ENCODE peak calls at places on chromosomes 12 and 14, in seven cellular contexts. Z, V, R, A, U, L and H are unnamed samples.
A peak's percentile ranks its signal among the peaks of the same experiment; 100 is the strongest.

GRCh38 chr12:131827961-131828534 is at the start of gene MMP17:
- DNase-seq in A (no peak), V (peak; percentile 44), L (peak; percentile 71), R (peak; percentile 81), Z (peak; percentile 33), U (peak; percentile 66), H (no peak)

GRCh38 chr12:7907009-7907408 is 29.0 kb downstream of the SLC2A3 start:
- DNase-seq in A (peak; percentile 39), Z (peak; percentile 33), U (no peak), L (no peak), V (no peak), R (peak; percentile 82), H (peak; percentile 70)

GRCh38 chr12:114888458-114888857 is 204.5 kb upstream of the TBX3 start:
- DNase-seq in A (no peak), Z (peak; percentile 38), V (no peak), R (no peak), L (no peak), U (no peak), H (no peak)

GRCh38 chr14:73591690-73592448 is at the start of gene ACOT4:
- DNase-seq in V (peak; percentile 37), U (peak; percentile 80), L (peak; percentile 35), Z (peak; percentile 56), R (peak; percentile 63), A (peak; percentile 55), H (peak; percentile 81)

GRCh38 chr12:130162267-130162666 is at the start of gene FZD10:
- DNase-seq in A (no peak), U (peak; percentile 65), Z (peak; percentile 26), L (peak; percentile 61), V (peak; percentile 46), R (peak; percentile 67), H (peak; percentile 46)

GRCh38 chr12:94560416-94561221 is 89.7 kb downstream of the TMCC3 start:
- DNase-seq in V (no peak), U (no peak), R (peak; percentile 40), A (no peak), L (peak; percentile 50), Z (peak; percentile 61), H (no peak)

GRCh38 chr12:22626429-22626828 is 1.5 kb downstream of the ETNK1 start:
- DNase-seq in L (no peak), Z (no peak), R (peak; percentile 13), U (no peak), A (no peak), V (no peak), H (no peak)

GRCh38 chr14:75318353-75318752 is 39.7 kb downstream of the FOS start:
- DNase-seq in U (no peak), R (peak; percentile 57), A (no peak), L (no peak), Z (no peak), V (no peak), H (no peak)

GRCh38 chr14:34633697-34634096 is 3.7 kb upstream of the SNX6 start:
- DNase-seq in U (no peak), V (no peak), R (no peak), A (no peak), L (no peak), Z (no peak), H (no peak)

GRCh38 chr12:62347922-62348650 is 87.9 kb downstream of the USP15 start:
- DNase-seq in V (no peak), Z (no peak), R (no peak), L (no peak), U (no peak), A (no peak), H (no peak)

GRCh38 chr12:8680533-8680932 is 17.3 kb upstream of the RIMKLB start:
- DNase-seq in U (no peak), R (no peak), L (no peak), A (no peak), V (no peak), Z (no peak), H (no peak)

GRCh38 chr12:81859521-81859920 is 100.4 kb upstream of the PPFIA2 start:
- DNase-seq in R (no peak), V (no peak), A (no peak), Z (no peak), U (no peak), L (no peak), H (no peak)

GRCh38 chr14:101449114-101449513 is 112.2 kb upstream of the DIO3 start:
- DNase-seq in A (no peak), Z (no peak), L (no peak), U (no peak), V (no peak), R (no peak), H (no peak)

GRCh38 chr12:62256408-62257079 is 3.7 kb upstream of the USP15 start:
- DNase-seq in Z (no peak), R (no peak), A (no peak), V (no peak), L (no peak), U (no peak), H (no peak)

GRCh38 chr14:101008631-101009336 is 105.3 kb upstream of the RTL1 start:
- DNase-seq in V (no peak), A (no peak), U (peak; percentile 28), L (peak; percentile 4), R (peak; percentile 2), Z (no peak), H (no peak)

GRCh38 chr12:47087088-47087688 is 7.4 kb upstream of the AMIGO2 start:
- DNase-seq in U (no peak), A (no peak), Z (no peak), L (no peak), R (no peak), V (no peak), H (no peak)

GRCh38 chr12:111037047-111037446 is 116.7 kb upstream of the MYL2 start:
- DNase-seq in L (no peak), Z (no peak), A (no peak), U (no peak), R (no peak), V (no peak), H (no peak)

GRCh38 chr12:96434107-96434506 is 33.9 kb upstream of the CDK17 start:
- DNase-seq in A (no peak), Z (peak; percentile 51), L (no peak), V (no peak), R (no peak), U (no peak), H (no peak)

GRCh38 chr12:110688446-110689001 is 391 bp downstream of the HVCN1 start:
- DNase-seq in A (no peak), Z (no peak), R (no peak), U (no peak), V (no peak), L (no peak), H (no peak)

GRCh38 chr12:12432373-12432772 is 75.5 kb downstream of the BORCS5 start:
- DNase-seq in L (no peak), A (no peak), Z (no peak), R (peak; percentile 31), U (no peak), V (no peak), H (no peak)

GRCh38 chr12:119338593-119339363 is 4.2 kb downstream of the CCDC60 start:
- DNase-seq in A (no peak), L (no peak), Z (no peak), U (no peak), R (no peak), V (no peak), H (no peak)

GRCh38 chr12:13559318-13559978 is 362.9 kb downstream of the EMP1 start:
- DNase-seq in Z (peak; percentile 68), V (no peak), A (peak; percentile 71), R (no peak), U (no peak), L (no peak), H (peak; percentile 71)

DNA sequence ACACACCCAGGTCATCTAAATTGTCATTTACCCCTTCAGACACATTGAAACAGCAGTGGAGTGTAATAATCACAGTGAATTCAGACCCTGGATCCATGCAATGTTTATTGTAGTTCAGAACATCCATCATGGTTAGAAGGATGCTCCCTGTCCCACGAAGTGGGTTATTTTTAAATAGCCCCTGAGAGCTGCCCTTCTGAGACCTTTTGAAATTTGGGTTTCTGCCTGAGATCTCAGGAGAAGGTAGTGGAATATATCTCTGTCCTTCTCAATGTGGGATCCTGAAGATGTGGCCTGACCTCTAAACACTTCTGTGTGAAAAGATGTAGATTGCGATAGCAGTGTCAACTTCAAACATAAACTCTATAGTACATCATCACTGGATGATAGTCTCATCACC is 1080.6 kb downstream of the TMEM121 start:
- DNase-seq in Z (no peak), A (no peak), R (no peak), V (no peak), L (no peak), U (no peak), H (no peak)
- H3K9me3 ChIP-seq in Z (no peaks in the 10 kb centered on the region), A (no peaks in the 10 kb centered on the region), R (no peaks in the 10 kb centered on the region), V (no peaks in the 10 kb centered on the region), L (no peaks in the 10 kb centered on the region), U (no peaks in the 10 kb centered on the region), H (no peaks in the 10 kb centered on the region)

GRCh38 chr14:68146812-68147211 is 327.2 kb downstream of the RAD51B start:
- DNase-seq in R (peak; percentile 37), A (no peak), L (no peak), U (no peak), Z (no peak), V (no peak), H (no peak)
- H3K4me1 ChIP-seq in R (peaks cover 44% of the 10 kb centered on the region), A (peaks cover 46% of the 10 kb centered on the region), L (peaks cover 16% of the 10 kb centered on the region), U (peaks cover 27% of the 10 kb centered on the region), Z (peaks cover 32% of the 10 kb centered on the region), V (peaks cover 3% of the 10 kb centered on the region), H (peaks cover 31% of the 10 kb centered on the region)

DNA sequence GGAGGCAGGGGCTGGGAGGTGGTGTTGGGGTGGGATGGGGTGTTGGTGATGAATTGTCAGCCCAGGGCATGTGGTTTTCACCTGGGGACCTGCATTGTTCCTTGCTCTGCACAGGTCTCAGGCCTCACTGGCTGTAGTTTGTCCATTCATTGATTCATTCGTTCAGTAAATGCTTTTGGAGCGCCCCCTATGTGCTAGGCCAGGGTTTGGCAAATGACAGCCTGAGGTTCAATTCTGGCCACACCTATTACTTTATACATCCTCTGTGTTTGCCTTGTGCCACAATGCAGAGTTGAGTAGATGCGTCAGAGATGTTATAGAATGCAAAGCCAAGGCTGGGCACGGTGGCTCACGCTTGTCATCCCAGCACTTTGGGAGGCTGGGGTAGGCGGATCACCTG is 4.7 kb downstream of the ADCK1 start:
- DNase-seq in L (no peak), A (no peak), Z (peak; percentile 31), U (no peak), R (no peak), V (no peak), H (no peak)
- TF ChIP-seq CTCF in L (no peak), A (no peak), Z (no peak), U (peak; percentile 28), R (peak; percentile 7), V (no peak), H (no peak)

GRCh38 chr14:104318558-104319488 is 180.4 kb downstream of the KIF26A start:
- DNase-seq in V (peak; percentile 58), L (peak; percentile 27), U (peak; percentile 60), Z (no peak), R (no peak), A (peak; percentile 7), H (no peak)
- H3K9me3 ChIP-seq in V (no peaks in the 10 kb centered on the region), L (no peaks in the 10 kb centered on the region), U (no peaks in the 10 kb centered on the region), Z (no peaks in the 10 kb centered on the region), R (no peaks in the 10 kb centered on the region), A (no peaks in the 10 kb centered on the region), H (no peaks in the 10 kb centered on the region)